ENCODE peak calls at places on chromosomes 4 and X, in nine cellular contexts. O is effector memory CD8-positive, alpha-beta T cell; Y is GM23248; Z is GM20000; E is midbrain; L is activated naive CD8-positive, alpha-beta T cell treated with anti-CD3 and anti-CD28 coated beads for 36 hours; H is GM03348; X is amniotic epithelial cell; N is stomach. I is an unnamed sample.
A peak's percentile ranks its signal among the peaks of the same experiment; 100 is the strongest.

GRCh38 chrX:135535077-135535630 is 14.7 kb downstream of the INTS6L start:
- DNase-seq in O (no peak), Y (no peak), Z (no peak), E (no peak), L (no peak), H (no peak), X (no peak), N (no peak), I (no peak)

GRCh38 chr4:160724063-160724462 is 1439.7 kb downstream of the FSTL5 start:
- DNase-seq in O (no peak), Y (no peak), Z (no peak), E (no peak), L (no peak), H (no peak), X (no peak), N (no peak), I (no peak)

GRCh38 chr4:184733654-184734524 is at the start of gene CENPU:
- DNase-seq in O (peak; percentile 91), Y (peak; percentile 99), Z (peak; percentile 98), E (peak; percentile 99), L (peak; percentile 98), H (peak; percentile 100), X (peak; percentile 98), N (peak; percentile 96), I (peak; percentile 99)

GRCh38 chr4:37510626-37511025 is 175.6 kb downstream of the RELL1 start:
- DNase-seq in O (no peak), Y (no peak), Z (no peak), E (no peak), L (no peak), H (no peak), X (no peak), N (no peak), I (no peak)

GRCh38 chrX:150643271-150643670 is 49.9 kb upstream of the MTMR1 start:
- DNase-seq in O (no peak), Y (peak; percentile 29), Z (no peak), E (no peak), L (no peak), H (no peak), X (peak; percentile 15), N (no peak), I (peak; percentile 16)

GRCh38 chrX:120286733-120287512 is 24.3 kb downstream of the TMEM255A start:
- DNase-seq in O (no peak), Y (no peak), Z (no peak), E (no peak), L (no peak), H (no peak), X (no peak), N (no peak), I (no peak)

GRCh38 chrX:44842555-44843317 is 1.1 kb upstream of the DUSP21 start:
- DNase-seq in O (no peak), Y (no peak), Z (no peak), E (no peak), L (no peak), H (no peak), X (no peak), N (no peak), I (no peak)

GRCh38 chr4:135838889-135839288 is 1637.3 kb upstream of the PABPC4L start:
- DNase-seq in O (no peak), Y (no peak), Z (no peak), E (no peak), L (no peak), H (no peak), X (peak; percentile 80), N (no peak), I (peak; percentile 45)

GRCh38 chrX:12946838-12947544 is 27.9 kb upstream of the TMSB4X start:
- DNase-seq in O (peak; percentile 80), Y (peak; percentile 74), Z (peak; percentile 46), E (peak; percentile 52), L (peak; percentile 69), H (peak; percentile 74), X (peak; percentile 76), N (peak; percentile 86), I (peak; percentile 83)

GRCh38 chr4:123884922-123885321 is 488.3 kb downstream of the SPRY1 start:
- DNase-seq in O (no peak), Y (no peak), Z (no peak), E (no peak), L (no peak), H (no peak), X (no peak), N (no peak), I (no peak)

GRCh38 chrX:129750971-129751370 is 12.2 kb downstream of the XPNPEP2 start:
- DNase-seq in O (no peak), Y (no peak), Z (no peak), E (no peak), L (no peak), H (no peak), X (peak; percentile 54), N (no peak), I (peak; percentile 51)

GRCh38 chr4:120653790-120654189 is 268.7 kb downstream of the PRDM5 start:
- DNase-seq in O (no peak), Y (no peak), Z (no peak), E (no peak), L (no peak), H (no peak), X (no peak), N (no peak), I (no peak)

GRCh38 chr4:80454040-80454439 is 118.5 kb downstream of the CFAP299 start:
- DNase-seq in O (no peak), Y (peak; percentile 17), Z (no peak), E (no peak), L (no peak), H (no peak), X (peak; percentile 32), N (no peak), I (peak; percentile 14)

GRCh38 chrX:17039826-17040225 is 93.4 kb downstream of the REPS2 start:
- DNase-seq in O (no peak), Y (peak; percentile 27), Z (no peak), E (no peak), L (no peak), H (peak; percentile 23), X (peak; percentile 82), N (no peak), I (peak; percentile 72)

GRCh38 chr4:25823632-25824031 is 39.2 kb downstream of the SEL1L3 start:
- DNase-seq in O (no peak), Y (no peak), Z (no peak), E (no peak), L (no peak), H (no peak), X (no peak), N (no peak), I (no peak)

GRCh38 chr4:158155656-158156356 is 17.0 kb downstream of the GASK1B start:
- DNase-seq in O (no peak), Y (no peak), Z (no peak), E (no peak), L (no peak), H (no peak), X (no peak), N (no peak), I (no peak)

I was measured in iris pigment epithelial cell.